ENCODE peak calls at places on chromosomes 4 and X, in six cellular contexts. P is gastrocnemius medialis; Z is astrocyte of the hippocampus; T is hypothalamus; G is NCI-H2081; L is stimulated activated CD4-positive, alpha-beta T cell treated with anti-CD3 and anti-CD28 coated beads, Interleukin-1b, Interleukin-23, amount 100 ng/mL, for 4 hours. K is an unnamed sample.

GRCh38 chr4:182124359-182124758 is 118.8 kb upstream of the TENM3 start:
- DNase-seq in P (no peak), Z (no peak), T (no peak), G (no peak), L (no peak), K (no peak)

GRCh38 chrX:54843050-54843449 is 35.5 kb downstream of the MAGED2 start:
- DNase-seq in P (no peak), Z (no peak), T (no peak), G (no peak), L (no peak), K (no peak)

GRCh38 chr4:91984466-91984865 is 319.3 kb upstream of the GRID2 start:
- DNase-seq in P (no peak), Z (peak), T (no peak), G (no peak), L (no peak), K (no peak)

GRCh38 chrX:2627272-2627867 is 63.7 kb upstream of the CD99 start:
- DNase-seq in P (no peak), Z (peak), T (no peak), G (no peak), L (no peak), K (no peak)

GRCh38 chr4:40998680-40999358 is 215.5 kb downstream of the APBB2 start:
- DNase-seq in P (no peak), Z (peak), T (no peak), G (no peak), L (no peak), K (no peak)

GRCh38 chr4:53123171-53123570 is 242.7 kb downstream of the SCFD2 start:
- DNase-seq in P (no peak), Z (no peak), T (no peak), G (no peak), L (no peak), K (no peak)

GRCh38 chrX:109624641-109625311 is at the start of gene KCNE5:
- DNase-seq in P (no peak), Z (peak), T (no peak), G (no peak), L (no peak), K (no peak)

GRCh38 chr4:10929818-10930217 is 245.2 kb upstream of the CLNK start:
- DNase-seq in P (no peak), Z (no peak), T (no peak), G (no peak), L (no peak), K (no peak)

GRCh38 chr4:151599876-151600275 is 160.9 kb downstream of the GATB start:
- DNase-seq in P (no peak), Z (no peak), T (no peak), G (no peak), L (no peak), K (no peak)

GRCh38 chr4:74109894-74110605 is 11.1 kb upstream of the CXCL2 start:
- DNase-seq in P (no peak), Z (peak), T (no peak), G (no peak), L (no peak), K (peak)

GRCh38 chr4:138311771-138312535 is 69.8 kb upstream of the SLC7A11 start:
- DNase-seq in P (no peak), Z (peak), T (no peak), G (no peak), L (no peak), K (no peak)

GRCh38 chr4:163540977-163541376 is 46.5 kb downstream of the TMA16 start:
- DNase-seq in P (no peak), Z (peak), T (no peak), G (no peak), L (no peak), K (peak)

GRCh38 chr4:109947918-109948317 is 35.2 kb downstream of the EGF start:
- DNase-seq in P (no peak), Z (peak), T (no peak), G (no peak), L (no peak), K (no peak)

GRCh38 chr4:73221734-73222133 is 36.9 kb downstream of the ANKRD17 start:
- DNase-seq in P (no peak), Z (no peak), T (no peak), G (no peak), L (no peak), K (no peak)

GRCh38 chr4:168360271-168360670 is 41.7 kb upstream of the DDX60 start:
- DNase-seq in P (no peak), Z (peak), T (no peak), G (no peak), L (no peak), K (no peak)

GRCh38 chr4:51907001-51907669 is 64.2 kb downstream of the DCUN1D4 start:
- DNase-seq in P (no peak), Z (no peak), T (no peak), G (no peak), L (no peak), K (no peak)

GRCh38 chr4:180449395-180449956 is 1793.7 kb upstream of the TENM3 start:
- DNase-seq in P (no peak), Z (peak), T (no peak), G (peak), L (no peak), K (peak)

GRCh38 chrX:46294234-46294633 is 251.0 kb downstream of the ZNF674 start:
- DNase-seq in P (no peak), Z (peak), T (no peak), G (no peak), L (no peak), K (peak)

GRCh38 chr4:150750824-150751223 is 168.9 kb downstream of the MAB21L2 start:
- DNase-seq in P (no peak), Z (no peak), T (no peak), G (no peak), L (no peak), K (no peak)

GRCh38 chrX:8724176-8724757 is 7.7 kb downstream of the ANOS1 start:
- DNase-seq in P (no peak), Z (no peak), T (no peak), G (no peak), L (no peak), K (no peak)

GRCh38 chr4:122658818-122659295 is 38.0 kb upstream of the IL21 start:
- DNase-seq in P (no peak), Z (no peak), T (no peak), G (no peak), L (no peak), K (no peak)

GRCh38 chr4:187380181-187380581 is 615.4 kb upstream of the ZFP42 start:
- DNase-seq in P (no peak), Z (no peak), T (no peak), G (no peak), L (no peak), K (no peak)

GRCh38 chrX:76996641-76997040 is 450.5 kb upstream of the FGF16 start:
- DNase-seq in P (no peak), Z (no peak), T (no peak), G (no peak), L (no peak), K (no peak)

GRCh38 chrX:47613082-47613481 is 6.6 kb downstream of the SYN1 start:
- DNase-seq in P (no peak), Z (no peak), T (no peak), G (no peak), L (no peak), K (no peak)

GRCh38 chr4:114754616-114755015 is 156.0 kb downstream of the UGT8 start:
- DNase-seq in P (no peak), Z (no peak), T (no peak), G (no peak), L (no peak), K (no peak)

GRCh38 chr4:16443504-16444088 is 217.3 kb upstream of the TAPT1 start:
- DNase-seq in P (no peak), Z (peak), T (no peak), G (peak), L (no peak), K (peak)

GRCh38 chr4:6612961-6613675 is 27.4 kb upstream of the MRFAP1 start:
- DNase-seq in P (no peak), Z (no peak), T (no peak), G (no peak), L (no peak), K (no peak)

GRCh38 chrX:153644356-153645125 is 2.5 kb upstream of the DUSP9 start:
- DNase-seq in P (no peak), Z (no peak), T (no peak), G (no peak), L (no peak), K (no peak)

GRCh38 chr4:157075811-157076577 is at the start of gene GLRB:
- DNase-seq in P (no peak), Z (peak), T (peak), G (peak), L (no peak), K (no peak)

GRCh38 chrX:103688949-103689348 is 2.5 kb upstream of the MORF4L2 start:
- DNase-seq in P (no peak), Z (peak), T (no peak), G (peak), L (no peak), K (no peak)

GRCh38 chrX:50117477-50117876 is 83.3 kb downstream of the AKAP4 start:
- DNase-seq in P (no peak), Z (no peak), T (no peak), G (no peak), L (no peak), K (no peak)

GRCh38 chr4:172362569-172362968 is 549.4 kb downstream of the GALNTL6 start:
- DNase-seq in P (no peak), Z (no peak), T (no peak), G (no peak), L (no peak), K (no peak)

GRCh38 chr4:7384929-7385890 is 49.5 kb downstream of the PSAPL1 start:
- DNase-seq in P (no peak), Z (no peak), T (no peak), G (no peak), L (no peak), K (no peak)

K was measured in astrocyte of the cerebellum.